ENCODE peak calls at places on chromosomes 2 and 18, in six cellular contexts. Y is mesenchymal stem cell, M is H9, F is H1, W is neuronal stem cell, H is trophoblast cell. V is an unnamed sample.

GRCh38 chr18:50203801-50204604 is 9.1 kb upstream of the MYO5B start:
- DNase-seq in H (peak), W (peak), Y (peak), M (peak), F (no peak), V (peak)

GRCh38 chr2:25230626-25231311 is 62.4 kb upstream of the POMC start:
- DNase-seq in M (no peak), H (no peak), Y (no peak), W (no peak), F (no peak), V (no peak)

GRCh38 chr2:8477511-8478132 is 204.2 kb upstream of the ID2 start:
- DNase-seq in W (no peak), Y (no peak), H (no peak), M (no peak), F (no peak), V (no peak)

GRCh38 chr2:1154710-1155594 is 204.3 kb downstream of the SNTG2 start:
- DNase-seq in F (no peak), W (no peak), H (no peak), M (no peak), Y (no peak), V (no peak)

GRCh38 chr2:26072925-26073768 is 39.3 kb downstream of the RAB10 start:
- DNase-seq in H (no peak), Y (no peak), W (no peak), F (no peak), M (no peak), V (no peak)

GRCh38 chr2:69209482-69209881 is 177.5 kb downstream of the GFPT1 start:
- DNase-seq in H (no peak), W (no peak), M (peak), F (no peak), Y (no peak), V (no peak)

GRCh38 chr2:168469281-168469988 is 13.4 kb downstream of the CERS6 start:
- DNase-seq in F (no peak), M (no peak), H (no peak), Y (no peak), W (no peak), V (no peak)

GRCh38 chr18:44700652-44701051 is 20.0 kb downstream of the SETBP1 start:
- DNase-seq in W (no peak), H (no peak), Y (peak), F (no peak), M (no peak), V (no peak)

GRCh38 chr2:178884440-178884839 is 77.2 kb upstream of the TTN start:
- DNase-seq in F (no peak), Y (no peak), W (no peak), H (no peak), M (no peak), V (no peak)

GRCh38 chr18:42640160-42640559 is 475.3 kb downstream of the RIT2 start:
- DNase-seq in Y (no peak), H (no peak), W (no peak), M (no peak), F (no peak), V (no peak)

GRCh38 chr2:241977557-241978300 is 108.2 kb downstream of the RTP5 start:
- DNase-seq in M (peak), F (no peak), Y (no peak), W (no peak), H (no peak), V (no peak)

GRCh38 chr18:54712315-54712714 is 116.0 kb upstream of the RAB27B start:
- DNase-seq in F (no peak), W (no peak), Y (peak), M (no peak), H (no peak), V (peak)

GRCh38 chr2:1900736-1901135 is 156.4 kb upstream of the PXDN start:
- DNase-seq in H (no peak), M (peak), Y (no peak), F (peak), W (no peak), V (no peak)

GRCh38 chr2:213723051-213723560 is 438.8 kb downstream of the SPAG16 start:
- DNase-seq in W (no peak), M (no peak), Y (no peak), F (no peak), H (no peak), V (no peak)

GRCh38 chr2:38875576-38876367 is at the start of the genes DHX57 and MORN2:
- DNase-seq in H (peak), F (peak), W (peak), M (peak), Y (peak), V (peak)

GRCh38 chr2:173326806-173327205 is 27.9 kb upstream of the CDCA7 start:
- DNase-seq in W (no peak), Y (peak), M (no peak), H (peak), F (no peak), V (peak)

GRCh38 chr18:76340410-76340809 is 154.6 kb downstream of the ZNF516 start:
- DNase-seq in F (no peak), W (no peak), H (no peak), M (no peak), Y (no peak), V (no peak)

GRCh38 chr2:146990311-146990781 is 854.5 kb upstream of the ACVR2A start:
- DNase-seq in W (no peak), F (no peak), M (no peak), H (no peak), Y (peak), V (peak)

GRCh38 chr2:168336786-168337388 is 89.5 kb upstream of the STK39 start:
- DNase-seq in M (peak), Y (no peak), F (peak), W (no peak), H (peak), V (no peak)

GRCh38 chr18:10003281-10003680 is 89.5 kb downstream of the VAPA start:
- DNase-seq in M (no peak), H (no peak), W (no peak), Y (no peak), F (no peak), V (no peak)

GRCh38 chr2:50952596-50952995 is 79.3 kb downstream of the NRXN1 start:
- DNase-seq in M (no peak), W (no peak), H (no peak), F (no peak), Y (no peak), V (peak)

GRCh38 chr2:60350791-60351190 is 202.7 kb downstream of the BCL11A start:
- DNase-seq in M (no peak), H (peak), F (no peak), Y (no peak), W (no peak), V (no peak)

GRCh38 chr2:144683955-144684354 is 164.0 kb upstream of the ZEB2 start:
- DNase-seq in H (no peak), W (no peak), Y (no peak), F (no peak), M (no peak), V (no peak)

GRCh38 chr2:170587937-170588336 is 127.2 kb upstream of the SP5 start:
- DNase-seq in H (no peak), F (no peak), Y (peak), M (no peak), W (no peak), V (no peak)

GRCh38 chr2:160471950-160472349 is 21.7 kb downstream of the RBMS1 start:
- DNase-seq in F (no peak), M (no peak), W (no peak), Y (no peak), H (no peak), V (no peak)

GRCh38 chr2:223306371-223306770 is 254.4 kb downstream of the KCNE4 start:
- DNase-seq in H (peak), W (no peak), F (peak), Y (peak), M (peak), V (peak)

GRCh38 chr18:63953811-63954210 is 4.7 kb downstream of the HMSD start:
- DNase-seq in W (no peak), F (no peak), M (no peak), Y (no peak), H (no peak), V (no peak)

GRCh38 chr2:27322301-27322765 is 564 bp downstream of the MPV17 start:
- DNase-seq in M (no peak), F (no peak), W (no peak), Y (peak), H (peak), V (peak)

GRCh38 chr2:213065583-213066444 is 85.6 kb downstream of the IKZF2 start:
- DNase-seq in H (no peak), F (no peak), W (no peak), Y (peak), M (peak), V (peak)

GRCh38 chr2:221924551-221924950 is 352.4 kb upstream of the EPHA4 start:
- DNase-seq in F (no peak), M (no peak), Y (no peak), W (no peak), H (no peak), V (no peak)

GRCh38 chr18:31245820-31246219 is 72.1 kb upstream of the DSG1 start:
- DNase-seq in M (no peak), F (no peak), H (no peak), Y (no peak), W (no peak), V (no peak)

DNA sequence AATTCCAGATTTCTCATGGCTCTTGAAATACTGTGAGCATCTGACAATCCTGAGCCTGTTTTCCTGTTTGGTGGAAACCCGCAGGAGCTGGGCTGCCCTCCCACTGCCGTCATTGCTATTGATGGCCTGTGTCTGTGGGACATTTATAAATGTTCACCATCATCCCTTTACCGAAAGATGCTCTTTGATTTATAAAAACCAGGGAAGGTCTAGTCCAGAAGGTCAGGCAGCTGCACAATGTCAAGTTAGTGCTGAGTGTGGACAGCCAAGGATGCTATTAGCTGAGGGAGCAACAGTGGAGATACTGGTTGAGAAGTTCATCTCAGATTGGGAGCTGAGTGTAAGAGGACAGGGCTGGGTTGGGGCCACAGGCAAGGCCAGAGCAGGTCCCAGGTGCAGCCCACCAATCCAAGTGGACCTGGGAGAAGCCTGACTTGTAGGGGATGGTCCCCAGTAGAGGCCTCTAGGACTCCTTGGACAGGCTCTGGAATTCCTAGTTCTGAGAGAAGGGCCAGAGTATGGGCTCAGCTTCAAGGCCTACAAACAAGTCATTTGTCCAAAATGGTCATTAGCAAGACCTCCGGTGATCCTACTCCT is 55.1 kb downstream of the COPS8 start:
- DNase-seq in M (no peak), F (no peak), H (no peak), Y (no peak), W (no peak), V (no peak)
- H3K14ac ChIP-seq in M (no peak), F (no peak), H (no peak), Y (no peak), W (no peak), V (no peak)

GRCh38 chr2:47655563-47655880 is 127.4 kb upstream of the MSH6 start:
- DNase-seq in W (no peak), M (no peak), Y (no peak), H (no peak), F (no peak), V (no peak)

GRCh38 chr2:47658646-47659320 is 124.2 kb upstream of the MSH6 start:
- DNase-seq in M (no peak), Y (no peak), W (no peak), H (no peak), F (no peak), V (no peak)

GRCh38 chr2:47660167-47660566 is 122.8 kb upstream of the MSH6 start:
- DNase-seq in F (no peak), W (no peak), Y (peak), H (no peak), M (no peak), V (no peak)

GRCh38 chr2:47656715-47657600 is 126.0 kb upstream of the MSH6 start:
- DNase-seq in H (peak), Y (peak), M (no peak), F (no peak), W (no peak), V (no peak)

DNA sequence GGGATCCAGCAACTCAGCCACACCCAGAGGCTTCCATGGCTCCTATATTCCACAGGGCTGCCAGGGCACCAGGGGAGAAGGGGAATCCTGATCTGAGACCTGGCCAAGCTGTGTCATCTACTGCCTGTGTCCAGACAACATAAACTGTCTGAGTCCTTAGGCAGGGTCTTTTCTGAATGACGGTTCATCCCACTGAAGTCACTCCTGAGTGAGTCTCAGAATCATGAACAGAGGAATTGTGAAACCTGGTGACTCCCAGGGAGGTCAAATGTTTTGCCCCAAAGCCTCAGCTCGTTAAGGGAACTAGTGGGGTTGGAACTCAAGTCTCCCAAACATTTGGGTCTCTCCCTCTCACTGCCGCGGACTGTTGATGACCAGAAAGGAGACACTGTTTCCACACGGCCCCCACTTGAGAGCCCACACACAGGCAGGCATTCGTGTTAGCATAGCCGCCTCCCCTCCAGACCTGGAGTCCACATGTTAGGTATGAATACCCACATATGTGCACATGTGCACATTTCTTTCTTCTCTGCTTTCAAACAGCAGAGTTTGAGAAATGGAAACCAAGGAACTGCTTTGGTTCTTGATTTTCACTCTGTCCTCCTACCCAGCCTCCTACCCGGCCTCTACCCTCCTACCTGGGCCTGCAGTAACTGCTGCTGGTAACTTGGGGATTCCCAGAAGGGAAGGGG is 124.9 kb upstream of the MSH6 start:
- DNase-seq in Y (no peak), M (no peak), W (no peak), F (no peak), H (peak), V (no peak)
- H2AK5ac ChIP-seq in Y (no peak), M (no peak), W (peak), F (no peak), H (no peak), V (no peak)

DNA sequence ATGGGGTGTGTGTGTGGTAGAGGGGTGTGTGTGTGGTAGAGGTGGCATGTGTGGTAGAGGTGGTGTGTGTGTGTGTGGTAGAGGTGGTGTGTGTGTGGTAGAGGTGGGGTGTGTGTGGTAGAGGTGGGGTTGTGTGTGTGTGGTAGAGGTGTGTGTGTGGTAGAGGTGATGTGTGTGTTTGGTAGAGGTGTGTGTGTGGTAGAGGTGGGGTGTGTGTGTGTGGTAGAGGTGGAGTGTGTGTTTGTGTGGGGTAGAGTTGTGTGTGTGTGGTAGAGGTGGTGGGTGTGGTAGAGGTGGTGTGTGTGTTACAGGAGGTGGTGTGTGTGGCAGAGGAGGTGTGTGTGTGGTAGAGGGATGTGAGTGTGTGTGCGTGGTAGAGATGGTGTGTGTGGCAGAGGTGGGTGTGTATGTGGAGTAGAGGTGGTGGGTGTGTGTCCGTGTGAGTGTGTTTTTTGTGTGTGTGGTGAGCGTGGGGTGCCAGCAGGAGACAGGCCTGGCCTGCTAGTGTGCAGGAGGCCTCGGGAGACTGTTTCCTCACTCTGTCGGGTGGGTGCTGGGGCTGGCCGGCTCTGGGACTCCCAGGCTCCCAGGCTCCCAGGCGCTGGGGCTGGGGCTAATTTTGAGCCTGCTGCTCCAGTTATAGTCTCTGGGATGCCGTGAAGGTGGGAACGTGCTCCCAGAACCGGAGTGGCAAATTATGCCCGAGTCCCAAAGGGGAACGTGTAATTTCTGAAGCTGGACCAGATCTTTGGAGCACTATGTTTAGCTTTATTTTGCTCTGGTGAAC is 165.2 kb downstream of the DYSF start:
- DNase-seq in F (no peak), M (peak), W (no peak), H (no peak), Y (peak), V (no peak)
- H3K14ac ChIP-seq in F (no peak), M (no peak), W (no peak), H (no peak), Y (no peak), V (no peak)

GRCh38 chr2:202036601-202037037 is 3.0 kb downstream of the FZD7 start:
- DNase-seq in M (no peak), F (no peak), Y (peak), W (peak), H (no peak), V (peak)
- H2AK5ac ChIP-seq in M (no peak), F (no peak), Y (no peak), W (no peak), H (no peak), V (peak)

DNA sequence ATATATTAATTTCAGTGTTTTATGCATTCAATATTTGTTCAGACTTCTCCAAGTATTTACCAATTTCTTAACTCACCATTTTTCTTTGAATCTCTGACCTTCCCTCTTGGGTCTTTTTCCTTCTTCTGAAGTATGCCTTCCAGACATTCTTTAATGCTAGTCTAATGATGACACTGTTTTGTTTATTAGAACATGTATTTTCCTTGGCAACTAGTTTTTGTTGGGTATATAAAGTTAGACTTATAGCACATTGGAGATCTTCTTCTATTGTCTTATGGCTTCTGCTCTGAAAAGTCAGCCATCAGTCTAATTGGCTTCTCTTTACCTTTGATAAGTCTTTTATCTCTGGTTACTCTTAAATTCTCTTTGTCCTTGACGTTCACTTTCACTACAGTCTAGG is 423.2 kb upstream of the NRP2 start:
- DNase-seq in F (no peak), W (no peak), Y (peak), H (no peak), M (no peak), V (peak)
- H3K14ac ChIP-seq in F (no peak), W (no peak), Y (no peak), H (no peak), M (no peak), V (no peak)

GRCh38 chr2:152433289-152433688 is 98.3 kb downstream of the FMNL2 start:
- DNase-seq in H (no peak), F (no peak), Y (no peak), W (no peak), M (no peak), V (no peak)
- H2AK5ac ChIP-seq in H (no peak), F (no peak), Y (no peak), W (no peak), M (no peak), V (no peak)

V was measured in IMR-90.